ENCODE peak calls at places on chromosomes 12 and 14, in seven cellular contexts. B, J, N, Y, C, Z and K are unnamed samples.

GRCh38 chr14:27040552-27040951 is 442.7 kb upstream of the NOVA1 start:
- DNase-seq in Y (no peak), J (no peak), C (no peak), N (no peak), Z (no peak), B (no peak), K (no peak)

GRCh38 chr12:47737936-47738335 is 12.6 kb upstream of the ENDOU start:
- DNase-seq in C (no peak), B (no peak), J (no peak), Y (no peak), Z (no peak), N (no peak), K (no peak)

GRCh38 chr12:85575115-85576096 is 260.8 kb downstream of the RASSF9 start:
- DNase-seq in J (no peak), B (no peak), C (peak; percentile 24), Y (peak; percentile 66), Z (peak; percentile 34), N (peak; percentile 29), K (peak; percentile 72)

GRCh38 chr12:22533155-22533554 is 11.2 kb downstream of the C2CD5 start:
- DNase-seq in C (no peak), B (no peak), N (no peak), Y (no peak), J (no peak), Z (no peak), K (no peak)

GRCh38 chr12:93125126-93125525 is 196.0 kb upstream of the EEA1 start:
- DNase-seq in C (no peak), N (no peak), J (no peak), B (no peak), Z (no peak), Y (no peak), K (no peak)

GRCh38 chr14:65354715-65355114 is 57.8 kb upstream of the FUT8 start:
- DNase-seq in C (no peak), J (no peak), B (no peak), N (no peak), Y (no peak), Z (no peak), K (no peak)

GRCh38 chr12:55926738-55927587 is 731 bp downstream of the PYM1 start:
- DNase-seq in Z (peak; percentile 86), J (peak; percentile 84), Y (peak; percentile 94), C (peak; percentile 97), B (peak; percentile 88), N (peak; percentile 91), K (peak; percentile 95)

GRCh38 chr12:27359578-27360340 is 27.1 kb downstream of the BMAL2 start:
- DNase-seq in C (no peak), J (no peak), Z (no peak), B (no peak), Y (no peak), N (no peak), K (no peak)

GRCh38 chr12:92063641-92064040 is 82.0 kb downstream of the BTG1 start:
- DNase-seq in J (no peak), Y (peak; percentile 79), N (no peak), Z (no peak), C (no peak), B (no peak), K (peak; percentile 71)

GRCh38 chr14:54683882-54684794 is 117.2 kb downstream of the SAMD4A start:
- DNase-seq in Z (no peak), N (no peak), C (no peak), B (no peak), Y (peak; percentile 78), J (no peak), K (peak; percentile 83)

GRCh38 chr14:102330806-102331205 is 11.3 kb downstream of the ZNF839 start:
- DNase-seq in Z (no peak), N (no peak), J (no peak), Y (no peak), B (no peak), C (no peak), K (no peak)

GRCh38 chr12:18224745-18225144 is 36.6 kb upstream of the PIK3C2G start:
- DNase-seq in Z (peak; percentile 7), J (no peak), N (peak; percentile 2), B (no peak), Y (peak; percentile 68), C (no peak), K (peak; percentile 69)

GRCh38 chr12:104049278-104050257 is at the start of gene GLT8D2:
- DNase-seq in Y (peak; percentile 87), Z (no peak), J (no peak), C (peak; percentile 28), B (no peak), N (no peak), K (peak; percentile 71)

GRCh38 chr14:51776102-51776894 is 84.1 kb upstream of the GNG2 start:
- DNase-seq in N (peak; percentile 35), C (peak; percentile 66), Y (peak; percentile 81), Z (peak; percentile 63), B (peak; percentile 11), J (no peak), K (peak; percentile 80)

GRCh38 chr14:100657780-100658513 is 68.7 kb upstream of the DLK1 start:
- DNase-seq in N (no peak), Z (no peak), Y (no peak), C (no peak), J (no peak), B (no peak), K (no peak)

GRCh38 chr12:75632452-75632851 is 121.0 kb upstream of the KRR1 start:
- DNase-seq in N (no peak), B (no peak), Y (peak; percentile 41), Z (peak; percentile 8), J (no peak), C (no peak), K (no peak)

GRCh38 chr14:56170028-56170427 is 51.8 kb downstream of the PELI2 start:
- DNase-seq in C (no peak), N (no peak), B (no peak), Y (peak; percentile 38), Z (no peak), J (no peak), K (no peak)

GRCh38 chr14:99510556-99511139 is 29.4 kb downstream of the CCNK start:
- DNase-seq in N (no peak), Z (no peak), B (no peak), J (no peak), C (peak; percentile 4), Y (no peak), K (no peak)

GRCh38 chr12:2008677-2009076 is 4.4 kb upstream of the DCP1B start:
- DNase-seq in C (no peak), B (no peak), Z (no peak), Y (peak; percentile 86), N (no peak), J (no peak), K (no peak)

GRCh38 chr12:122473543-122474323 is 27.0 kb downstream of the ZCCHC8 start:
- DNase-seq in J (no peak), B (no peak), C (peak; percentile 74), Z (no peak), Y (peak; percentile 60), N (no peak), K (peak; percentile 73)

GRCh38 chr12:48572326-48572725 is 2.5 kb upstream of the LALBA start:
- DNase-seq in Z (no peak), N (peak; percentile 5), J (no peak), Y (no peak), B (no peak), C (no peak), K (no peak)

GRCh38 chr12:29286081-29286800 is 94.7 kb downstream of the ERGIC2 start:
- DNase-seq in C (no peak), B (no peak), N (no peak), Y (no peak), J (no peak), Z (no peak), K (no peak)

GRCh38 chr14:79044894-79045624 is 874.9 kb downstream of the NRXN3 start:
- DNase-seq in B (no peak), N (no peak), C (no peak), Y (peak; percentile 64), Z (peak; percentile 12), J (no peak), K (peak; percentile 98)

GRCh38 chr14:65335548-65335947 is 77.0 kb upstream of the FUT8 start:
- DNase-seq in Z (no peak), C (no peak), Y (no peak), N (no peak), B (no peak), J (no peak), K (no peak)

GRCh38 chr12:459430-460258 is at the start of gene B4GALNT3:
- DNase-seq in J (peak; percentile 40), B (peak; percentile 42), Z (peak; percentile 56), Y (no peak), C (peak; percentile 63), N (no peak), K (no peak)